ENCODE peak calls at places on chromosomes 5 and 9, in eight cellular contexts. F is naive thymus-derived CD4-positive, alpha-beta T cell; V is heart left ventricle; I is OCI-LY7; X is GM23338; O is prostate gland; E is IMR-90; Z is heart right ventricle. S is an unnamed sample. For H3K4me1, the result is how much of the 10 kb centered on the place peaks cover.

GRCh38 chr9:3677541-3677940 is 151.7 kb upstream of the RFX3 start:
- DNase-seq in F (no peak), V (no peak), I (no peak), X (no peak), O (no peak), E (no peak), Z (no peak), S (no peak)

GRCh38 chr5:132022737-132023136 is 11.3 kb upstream of the ACSL6 start:
- DNase-seq in F (no peak), V (no peak), I (no peak), X (no peak), O (no peak), E (no peak), Z (no peak), S (no peak)

GRCh38 chr5:103410174-103410573 is 151.6 kb downstream of the MACIR start:
- DNase-seq in F (no peak), V (no peak), I (no peak), X (no peak), O (no peak), E (no peak), Z (no peak), S (no peak)

GRCh38 chr5:80555099-80555498 is 15.0 kb downstream of the ANKRD34B start:
- DNase-seq in F (no peak), V (no peak), I (no peak), X (no peak), O (no peak), E (no peak), Z (no peak), S (no peak)

GRCh38 chr5:160285311-160285710 is 27.1 kb downstream of the CCNJL start:
- DNase-seq in F (no peak), V (no peak), I (no peak), X (no peak), O (no peak), E (no peak), Z (no peak), S (no peak)

GRCh38 chr5:96344678-96345612 is 88.1 kb downstream of the PCSK1 start:
- DNase-seq in F (peak), V (no peak), I (peak), X (peak), O (peak), E (peak), Z (no peak), S (no peak)

GRCh38 chr5:1026700-1027621 is 18.4 kb downstream of the NKD2 start:
- DNase-seq in F (no peak), V (peak), I (no peak), X (no peak), O (no peak), E (no peak), Z (peak), S (no peak)

GRCh38 chr5:108989761-108990392 is 242.2 kb downstream of the FER start:
- DNase-seq in F (no peak), V (no peak), I (no peak), X (no peak), O (no peak), E (peak), Z (no peak), S (no peak)

GRCh38 chr5:14569948-14570691 is 11.5 kb upstream of the OTULINL start:
- DNase-seq in F (no peak), V (no peak), I (no peak), X (no peak), O (no peak), E (no peak), Z (no peak), S (no peak)

GRCh38 chr5:173923236-173924104 is 35.3 kb downstream of the CPEB4 start:
- DNase-seq in F (no peak), V (no peak), I (peak), X (peak), O (no peak), E (peak), Z (no peak), S (no peak)

GRCh38 chr9:80994892-80995291 is 694.5 kb downstream of the TLE1 start:
- DNase-seq in F (no peak), V (no peak), I (no peak), X (no peak), O (no peak), E (peak), Z (no peak), S (no peak)

GRCh38 chr5:62084391-62084790 is 221.6 kb upstream of the KIF2A start:
- DNase-seq in F (no peak), V (no peak), I (no peak), X (no peak), O (no peak), E (no peak), Z (no peak), S (no peak)

GRCh38 chr9:107060026-107060425 is 197.1 kb downstream of the ZNF462 start:
- DNase-seq in F (no peak), V (no peak), I (no peak), X (no peak), O (no peak), E (no peak), Z (no peak), S (no peak)

GRCh38 chr5:135364416-135365262 is 34.4 kb downstream of the MACROH2A1 start:
- DNase-seq in F (no peak), V (no peak), I (no peak), X (no peak), O (peak), E (no peak), Z (no peak), S (no peak)

GRCh38 chr9:103037508-103038477 is 42.7 kb downstream of the CYLC2 start:
- DNase-seq in F (no peak), V (peak), I (no peak), X (no peak), O (no peak), E (no peak), Z (peak), S (no peak)

DNA sequence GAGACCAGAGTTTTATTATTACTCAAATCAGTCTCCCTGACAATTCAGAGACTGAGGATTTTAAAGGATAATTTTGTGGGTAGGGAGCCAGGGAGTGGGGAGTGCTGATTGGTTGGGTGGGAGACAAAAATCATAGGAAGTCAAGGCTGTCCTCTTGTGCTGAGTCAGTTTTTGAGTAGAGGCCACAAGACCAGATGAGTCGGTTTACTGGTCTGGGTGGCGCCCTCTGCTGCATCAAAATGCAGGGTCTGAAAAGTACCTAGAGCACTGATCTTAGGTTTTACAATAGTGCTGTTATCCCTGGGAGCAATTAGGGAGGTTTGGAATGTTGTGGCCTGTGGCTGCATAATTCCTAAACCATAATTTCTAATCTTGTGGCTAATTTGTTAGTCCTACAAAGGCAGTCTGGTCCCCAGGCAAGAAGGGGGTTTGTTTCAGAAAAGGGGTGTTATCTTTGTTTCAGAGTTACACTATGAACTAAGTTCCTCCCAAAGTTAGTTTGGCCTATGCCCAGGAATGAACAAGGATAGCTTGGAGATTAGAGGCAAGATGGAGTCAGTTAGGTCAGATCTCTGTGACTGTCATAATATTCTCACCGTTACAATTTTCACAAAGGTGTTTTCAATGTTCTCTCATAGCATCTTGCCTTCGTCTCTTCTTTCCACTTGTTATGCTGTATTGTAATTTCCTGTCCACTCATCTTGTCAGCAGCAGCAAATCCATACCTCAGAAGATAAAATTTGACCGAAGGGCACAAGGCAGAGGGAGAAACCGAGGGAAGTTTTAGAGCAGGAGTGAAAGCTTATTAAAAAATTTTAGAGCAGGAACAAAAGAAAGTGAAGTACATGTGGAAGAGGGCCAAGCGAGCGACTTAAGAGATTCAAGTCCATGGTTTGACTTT is 59.2 kb upstream of the CLINT1 start:
- DNase-seq in F (peak), V (peak), I (peak), X (peak), O (peak), E (peak), Z (peak), S (peak)
- H3K4me1 ChIP-seq in F (under half), V (under half), I (half or more), X (under half), O (under half), E (under half), Z (under half), S (under half)

DNA sequence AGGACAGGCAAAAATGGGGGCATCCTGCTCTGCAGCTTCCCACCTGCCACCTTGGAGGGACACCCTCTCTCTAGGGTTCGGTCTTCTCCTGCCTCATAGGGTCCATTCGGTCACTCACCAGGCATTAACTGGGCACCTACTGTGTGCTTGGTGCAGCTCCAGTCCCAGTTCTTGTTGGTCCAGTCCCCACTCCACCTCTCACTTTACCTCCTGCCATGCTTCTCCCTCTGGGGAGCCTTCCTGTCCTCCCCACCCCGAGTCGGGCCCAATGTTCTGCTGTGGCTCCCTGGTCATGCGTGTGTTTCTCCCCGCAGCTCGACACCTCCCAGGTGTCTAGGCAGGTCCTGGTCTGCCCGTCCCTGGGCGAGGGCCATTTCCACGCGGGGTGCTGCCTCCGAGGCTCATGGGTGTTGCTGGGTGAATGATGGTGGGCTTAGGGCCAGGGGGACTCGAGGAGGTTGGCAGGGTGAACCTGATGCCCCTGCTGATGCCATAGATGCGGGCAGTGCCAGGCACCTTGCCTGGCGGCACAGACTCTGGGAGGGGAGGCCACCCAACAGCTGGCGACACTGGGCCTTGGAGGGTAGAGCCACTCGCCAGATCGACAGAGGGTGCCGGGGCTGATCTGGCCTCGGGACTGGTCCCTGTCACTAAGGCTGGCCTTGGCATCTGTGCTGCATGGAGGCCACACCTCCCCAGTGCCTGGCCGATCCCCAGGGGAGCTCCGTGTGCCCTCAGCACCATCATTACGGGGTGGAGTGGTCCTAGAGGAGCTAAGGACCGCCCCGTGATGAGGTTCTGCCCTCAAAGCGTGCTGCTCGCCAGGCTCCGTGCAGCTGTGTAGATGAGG is 66.0 kb upstream of the RNU6ATAC start:
- DNase-seq in F (no peak), V (no peak), I (no peak), X (no peak), O (no peak), E (no peak), Z (no peak), S (no peak)
- H3K27ac ChIP-seq in F (no peak), V (no peak), I (no peak), X (no peak), O (no peak), E (no peak), Z (no peak), S (no peak)

GRCh38 chr5:53418409-53418808 is 62.0 kb upstream of the FST start:
- DNase-seq in F (no peak), V (no peak), I (no peak), X (peak), O (no peak), E (peak), Z (no peak), S (no peak)
- H3K4me3 ChIP-seq in F (no peak), V (no peak), I (no peak), X (no peak), O (no peak), E (no peak), Z (no peak), S (no peak)

GRCh38 chr9:104923740-104924139 is 4.2 kb downstream of the ABCA1 start:
- DNase-seq in F (no peak), V (no peak), I (peak), X (no peak), O (no peak), E (no peak), Z (no peak), S (no peak)
- H3K4me1 ChIP-seq in F (under half), V (under half), I (half or more), X (under half), O (under half), E (under half), Z (under half), S (under half)

GRCh38 chr9:33858346-33858869 is 41.4 kb downstream of the UBE2R2 start:
- DNase-seq in F (no peak), V (no peak), I (no peak), X (no peak), O (no peak), E (peak), Z (no peak), S (no peak)
- H3K27ac ChIP-seq in F (no peak), V (no peak), I (no peak), X (no peak), O (no peak), E (peak), Z (no peak), S (no peak)

DNA sequence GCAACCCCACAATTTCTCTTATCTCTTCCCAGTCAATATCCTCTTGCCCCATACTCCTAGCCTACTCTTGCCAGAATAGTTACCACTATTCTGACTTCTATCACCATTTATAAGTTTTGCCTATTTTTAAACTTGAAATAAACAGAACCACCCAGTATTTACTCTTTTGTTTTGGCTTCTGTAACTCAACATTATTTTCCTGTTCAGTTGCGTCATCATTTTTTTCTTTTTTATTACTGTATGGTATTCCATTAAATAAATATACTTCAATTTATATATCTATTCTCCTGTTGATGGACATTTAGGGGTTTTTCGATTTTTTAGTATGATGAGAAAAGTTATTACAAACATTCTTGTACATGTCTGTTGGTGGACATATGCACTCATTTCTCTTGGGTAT is 62.6 kb upstream of the ERBIN start:
- DNase-seq in F (no peak), V (no peak), I (no peak), X (no peak), O (no peak), E (no peak), Z (no peak), S (no peak)
- H3K4me3 ChIP-seq in F (no peak), V (no peak), I (no peak), X (no peak), O (no peak), E (no peak), Z (no peak), S (no peak)

GRCh38 chr5:10591946-10592345 is 28.1 kb downstream of the ANKRD33B start:
- DNase-seq in F (no peak), V (no peak), I (no peak), X (no peak), O (no peak), E (no peak), Z (no peak), S (no peak)
- H3K4me1 ChIP-seq in F (under half), V (under half), I (under half), X (under half), O (under half), E (under half), Z (under half), S (under half)